ENCODE peak calls at places on chromosome 17, in six cellular contexts. N is spleen, X is fibroblast of mammary gland, I is heart right ventricle, L is PC-9, J is skeletal muscle cell. D is an unnamed sample.

GRCh38 chr17:83086197-83086880 is 6.9 kb downstream of the METRNL start:
- DNase-seq in N (no peak), X (no peak), I (no peak), L (no peak), J (no peak), D (no peak)

GRCh38 chr17:332558-333322 is 19.9 kb downstream of the RPH3AL start:
- DNase-seq in N (peak), X (no peak), I (no peak), L (no peak), J (no peak), D (no peak)

GRCh38 chr17:9522074-9522473 is 53.5 kb downstream of the STX8 start:
- DNase-seq in N (no peak), X (peak), I (peak), L (peak), J (peak), D (peak)

GRCh38 chr17:44007346-44008204 is 3.2 kb downstream of the NAGS start:
- DNase-seq in N (peak), X (no peak), I (no peak), L (no peak), J (no peak), D (no peak)

GRCh38 chr17:58527306-58527705 is 12.9 kb upstream of the MTMR4 start:
- DNase-seq in N (no peak), X (no peak), I (no peak), L (no peak), J (no peak), D (no peak)

GRCh38 chr17:78490673-78491072 is 86.5 kb downstream of the DNAH17 start:
- DNase-seq in N (no peak), X (no peak), I (no peak), L (no peak), J (no peak), D (no peak)

GRCh38 chr17:17304521-17304985 is 1.4 kb downstream of the NT5M start:
- DNase-seq in N (no peak), X (no peak), I (no peak), L (no peak), J (no peak), D (peak)

GRCh38 chr17:4472281-4472680 is 26.4 kb upstream of the SPNS2 start:
- DNase-seq in N (no peak), X (no peak), I (no peak), L (no peak), J (no peak), D (no peak)

GRCh38 chr17:71118039-71118438 is 948.7 kb downstream of the KCNJ2 start:
- DNase-seq in N (no peak), X (peak), I (no peak), L (peak), J (no peak), D (no peak)

GRCh38 chr17:82443465-82444283 is 6.9 kb downstream of the CYBC1 start:
- DNase-seq in N (peak), X (peak), I (no peak), L (no peak), J (no peak), D (no peak)

GRCh38 chr17:72531729-72532128 is 410.9 kb downstream of the SOX9 start:
- DNase-seq in N (no peak), X (no peak), I (no peak), L (no peak), J (no peak), D (no peak)

GRCh38 chr17:77127735-77128361 is 12.9 kb upstream of the SEC14L1 start:
- DNase-seq in N (peak), X (peak), I (peak), L (no peak), J (peak), D (no peak)

GRCh38 chr17:51852603-51853002 is 305.9 kb downstream of the CA10 start:
- DNase-seq in N (no peak), X (no peak), I (no peak), L (no peak), J (no peak), D (no peak)

GRCh38 chr17:59037960-59038359 is 68.7 kb downstream of the TRIM37 start:
- DNase-seq in N (no peak), X (no peak), I (no peak), L (no peak), J (no peak), D (no peak)

GRCh38 chr17:82801377-82801970 is 38.3 kb downstream of the ZNF750 start:
- DNase-seq in N (no peak), X (no peak), I (no peak), L (no peak), J (no peak), D (no peak)

GRCh38 chr17:57892820-57893595 is 43.2 kb upstream of the MRPS23 start:
- DNase-seq in N (peak), X (peak), I (peak), L (peak), J (peak), D (no peak)

GRCh38 chr17:58576679-58577367 is 62.4 kb upstream of the MTMR4 start:
- DNase-seq in N (no peak), X (peak), I (no peak), L (no peak), J (no peak), D (no peak)

GRCh38 chr17:35695613-35696012 is 35.8 kb upstream of the RASL10B start:
- DNase-seq in N (no peak), X (no peak), I (no peak), L (no peak), J (no peak), D (no peak)

GRCh38 chr17:4086041-4086483 is 56.8 kb downstream of the ZZEF1 start:
- DNase-seq in N (no peak), X (no peak), I (no peak), L (no peak), J (no peak), D (no peak)

GRCh38 chr17:39800540-39800939 is 62.8 kb downstream of the GRB7 start:
- DNase-seq in N (no peak), X (no peak), I (no peak), L (no peak), J (no peak), D (peak)

GRCh38 chr17:50208611-50209061 is 7.2 kb upstream of the COL1A1 start:
- DNase-seq in N (no peak), X (no peak), I (no peak), L (no peak), J (no peak), D (no peak)

GRCh38 chr17:50209472-50210248 is 8.2 kb upstream of the COL1A1 start:
- DNase-seq in N (no peak), X (peak), I (peak), L (peak), J (peak), D (no peak)

GRCh38 chr17:50210249-50211225 is 9.1 kb upstream of the COL1A1 start:
- DNase-seq in N (no peak), X (peak), I (peak), L (peak), J (peak), D (no peak)

GRCh38 chr17:50207792-50208567 is 6.5 kb upstream of the COL1A1 start:
- DNase-seq in N (no peak), X (no peak), I (no peak), L (no peak), J (no peak), D (no peak)

DNA sequence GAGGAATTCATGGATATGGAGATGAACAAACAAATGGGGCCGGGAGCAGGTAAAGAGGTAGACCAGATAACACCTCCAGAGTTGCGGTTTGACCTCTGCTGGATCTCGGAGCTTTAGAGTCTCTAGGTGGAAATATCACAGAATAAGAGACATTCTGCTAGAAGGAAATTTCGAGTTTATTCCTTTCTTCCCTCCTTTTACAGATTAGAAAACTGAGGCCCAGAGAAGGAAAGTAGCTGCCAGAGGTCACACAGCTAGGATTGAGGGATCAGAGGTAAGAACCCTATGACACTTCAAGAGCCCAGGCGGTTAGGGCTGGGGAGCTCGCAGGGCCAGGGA is 7.7 kb upstream of the COL1A1 start:
- DNase-seq in N (no peak), X (no peak), I (no peak), L (no peak), J (no peak), D (no peak)
- H3K4me3 ChIP-seq in N (no peak), X (no peak), I (no peak), L (no peak), J (no peak), D (no peak)

GRCh38 chr17:31320791-31321190 is 631 bp downstream of the EVI2A start:
- DNase-seq in N (no peak), X (peak), I (no peak), L (no peak), J (no peak), D (no peak)

GRCh38 chr17:31323551-31323950 is 2.1 kb upstream of the EVI2A start:
- DNase-seq in N (no peak), X (no peak), I (no peak), L (no peak), J (no peak), D (no peak)

GRCh38 chr17:31321481-31321880 is at the start of gene EVI2A:
- DNase-seq in N (peak), X (peak), I (peak), L (no peak), J (peak), D (peak)

GRCh38 chr17:31320231-31320630 is 1.2 kb downstream of the EVI2A start:
- DNase-seq in N (no peak), X (no peak), I (no peak), L (no peak), J (no peak), D (peak)

DNA sequence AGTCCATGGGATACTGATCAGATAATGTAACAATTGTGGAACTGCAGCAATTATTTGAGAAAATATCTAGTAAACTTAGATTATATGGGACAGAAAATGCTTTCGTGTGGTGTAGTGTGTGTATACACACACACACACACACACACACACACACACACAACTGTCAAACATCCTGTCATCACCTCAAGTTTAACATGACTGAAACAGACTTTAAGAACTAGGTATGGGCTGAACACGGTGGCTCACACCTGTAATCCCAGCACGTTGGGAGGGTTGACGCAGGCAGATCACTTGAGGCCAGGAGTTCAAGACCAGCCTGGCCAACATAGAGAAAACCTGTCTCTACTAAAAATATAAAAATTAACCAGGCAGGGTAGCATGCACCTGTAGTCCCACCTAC is 549 bp upstream of the EVI2A start:
- DNase-seq in N (no peak), X (no peak), I (no peak), L (no peak), J (no peak), D (no peak)
- H3K4me3 ChIP-seq in N (no peak), X (no peak), I (no peak), L (no peak), J (no peak), D (no peak)

DNA sequence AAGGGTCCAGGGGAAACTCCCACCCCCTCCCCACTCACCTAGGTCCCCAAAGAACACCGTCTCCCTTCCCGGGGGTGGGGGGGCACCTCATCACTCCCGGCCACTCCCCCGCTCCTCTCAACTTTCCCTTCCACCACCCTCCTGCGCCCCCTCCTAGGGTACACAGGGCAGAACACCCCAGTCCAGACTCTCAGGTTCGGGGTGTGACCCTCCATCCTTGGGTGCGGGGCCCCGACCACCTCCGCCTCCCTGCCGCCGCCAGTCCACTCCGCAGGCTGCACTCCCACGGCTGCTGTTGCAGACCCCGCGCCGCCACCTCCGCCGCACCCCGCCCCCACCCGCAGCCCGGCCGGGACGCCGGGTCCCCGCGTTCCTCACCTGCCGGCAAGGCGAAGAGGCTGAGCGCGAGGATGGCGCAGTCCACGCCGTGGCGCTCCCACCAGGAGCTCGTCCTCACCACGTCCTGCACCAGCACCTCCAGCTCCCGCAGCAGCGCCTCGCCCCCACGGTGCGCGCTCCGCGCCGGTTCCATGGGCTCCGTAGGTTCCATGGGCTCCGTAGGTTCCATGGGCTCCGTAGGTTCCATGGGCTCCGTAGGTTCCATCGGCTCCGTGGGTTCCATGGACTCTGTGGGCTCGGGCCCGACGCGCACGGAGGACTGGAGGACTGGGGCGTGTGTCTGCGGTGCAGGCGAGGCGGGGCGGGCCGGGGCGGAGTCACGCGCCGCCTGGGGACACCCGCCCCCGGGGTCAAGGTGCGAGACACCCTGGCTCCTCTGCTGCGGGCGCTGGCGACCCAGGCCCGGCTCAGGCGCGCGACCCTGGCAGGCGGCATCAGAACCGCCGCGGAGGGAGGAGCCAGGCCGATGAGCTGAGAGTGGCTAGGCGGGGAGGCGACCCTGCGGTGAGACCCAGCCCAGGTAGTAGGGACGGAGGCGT is at the start of gene FADS6:
- DNase-seq in N (no peak), X (no peak), I (no peak), L (no peak), J (no peak), D (no peak)
- H3K4me3 ChIP-seq in N (peak), X (no peak), I (peak), L (no peak), J (peak), D (no peak)

DNA sequence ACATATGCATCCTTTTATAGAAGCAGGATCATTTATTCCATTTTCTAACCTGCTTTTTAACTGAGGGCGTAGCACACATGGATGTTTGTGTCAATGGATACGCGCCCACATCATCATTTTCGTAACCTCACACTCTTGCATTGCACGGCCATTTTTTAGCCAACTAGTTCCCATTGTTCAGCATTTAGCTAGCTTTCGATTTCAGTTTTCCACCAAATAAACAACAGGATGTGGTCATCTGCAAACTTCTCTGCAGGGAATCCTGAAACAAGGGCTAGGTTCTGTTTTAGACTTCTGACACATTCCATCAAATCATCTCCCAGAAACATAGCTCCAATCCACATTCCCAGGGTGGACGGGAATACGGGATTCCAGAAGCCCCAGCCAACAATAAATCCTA is 6.4 kb downstream of the CYB561 start:
- DNase-seq in N (no peak), X (peak), I (no peak), L (no peak), J (peak), D (no peak)
- H3K4me3 ChIP-seq in N (no peak), X (no peak), I (no peak), L (no peak), J (no peak), D (no peak)

D was measured in Jurkat, Clone E6-1.